ENCODE peak calls at places on chromosomes 13 and 19, in nine cellular contexts. O, N, T, W, U, P, Z, J and E are unnamed samples.

GRCh38 chr19:35155981-35156672 is 1.6 kb downstream of the FXYD5 start:
- DNase-seq in T (no peak), W (no peak), Z (no peak), U (no peak), N (no peak), J (no peak), P (no peak), O (no peak), E (no peak)

GRCh38 chr13:85286081-85286480 is 513.1 kb downstream of the SLITRK6 start:
- DNase-seq in T (no peak), Z (no peak), J (peak; percentile 63), W (peak; percentile 4), P (no peak), U (no peak), O (no peak), N (no peak), E (no peak)

GRCh38 chr19:30224689-30225606 is 147.2 kb upstream of the ZNF536 start:
- DNase-seq in W (no peak), O (no peak), Z (no peak), N (no peak), J (no peak), T (no peak), P (no peak), U (no peak), E (no peak)

GRCh38 chr19:7301525-7301924 is 7.3 kb upstream of the INSR start:
- DNase-seq in O (no peak), Z (no peak), U (peak; percentile 24), T (no peak), N (no peak), J (no peak), P (no peak), W (no peak), E (no peak)

GRCh38 chr19:33297401-33298145 is 4.8 kb downstream of the CEBPA start:
- DNase-seq in U (no peak), T (no peak), N (no peak), P (no peak), Z (no peak), O (no peak), J (no peak), W (no peak), E (no peak)

GRCh38 chr19:3057275-3057714 is 5.0 kb downstream of the TLE5 start:
- DNase-seq in W (no peak), U (peak; percentile 73), O (no peak), T (no peak), Z (peak; percentile 88), P (peak; percentile 95), J (peak; percentile 74), N (peak; percentile 96), E (no peak)

GRCh38 chr13:112058519-112058873 is 8.5 kb upstream of the SOX1 start:
- DNase-seq in O (no peak), N (no peak), J (no peak), T (no peak), Z (no peak), W (no peak), U (no peak), P (no peak), E (no peak)

GRCh38 chr19:39196320-39196719 is 444 bp upstream of the NCCRP1 start:
- DNase-seq in O (no peak), N (no peak), P (no peak), T (no peak), W (no peak), U (no peak), J (no peak), Z (no peak), E (no peak)

GRCh38 chr19:47819841-47820244 is 1.9 kb upstream of the CRX start:
- DNase-seq in U (no peak), J (no peak), Z (no peak), O (no peak), N (no peak), T (peak; percentile 17), W (no peak), P (peak; percentile 30), E (no peak)

GRCh38 chr19:10230155-10230903 is 802 bp downstream of the S1PR2 start:
- DNase-seq in J (peak; percentile 54), N (peak; percentile 68), T (no peak), U (peak; percentile 51), Z (peak; percentile 55), O (no peak), W (peak; percentile 58), P (peak; percentile 87), E (no peak)

GRCh38 chr19:53381376-53381775 is 13.6 kb upstream of the ZNF765 start:
- DNase-seq in U (no peak), O (no peak), Z (no peak), N (no peak), T (no peak), P (no peak), J (no peak), W (no peak), E (no peak)

GRCh38 chr13:61162636-61163035 is 253.0 kb downstream of the PCDH20 start:
- DNase-seq in P (no peak), Z (no peak), O (no peak), J (peak; percentile 74), U (no peak), W (no peak), N (no peak), T (no peak), E (no peak)

GRCh38 chr13:40984670-40985366 is 34.3 kb downstream of the ELF1 start:
- DNase-seq in U (no peak), Z (no peak), N (no peak), J (no peak), P (no peak), T (no peak), O (no peak), W (no peak), E (no peak)

GRCh38 chr13:29507356-29507755 is 88.1 kb downstream of the SLC7A1 start:
- DNase-seq in Z (no peak), P (no peak), T (no peak), N (peak; percentile 30), U (no peak), W (no peak), O (no peak), J (no peak), E (no peak)

GRCh38 chr13:51193387-51193786 is 28.8 kb upstream of the FAM124A start:
- DNase-seq in T (no peak), U (no peak), P (no peak), Z (no peak), W (no peak), N (no peak), O (no peak), J (no peak), E (no peak)

DNA sequence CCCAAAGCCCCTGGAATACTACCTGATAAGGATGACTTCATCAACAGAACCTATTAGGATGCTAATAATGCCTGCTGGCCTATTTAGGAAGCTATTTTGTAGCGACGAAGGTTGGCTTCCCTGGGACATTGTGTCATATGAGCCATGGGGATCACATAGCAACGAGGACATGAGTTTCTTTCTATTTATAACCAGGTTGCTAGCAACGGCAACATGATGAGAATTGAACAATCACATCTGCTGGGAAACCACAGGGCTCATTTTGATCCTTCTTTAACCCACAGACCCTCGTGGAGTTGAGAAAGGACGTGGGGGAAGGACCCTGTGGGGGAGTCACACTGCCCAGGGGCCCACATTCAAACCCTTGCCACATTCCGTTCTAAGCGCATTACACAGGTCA is 172.2 kb downstream of the COL4A1 start:
- DNase-seq in N (no peak), W (no peak), U (no peak), Z (no peak), T (no peak), O (no peak), J (peak; percentile 24), P (no peak), E (no peak)
- H3K27ac ChIP-seq in N (no peak overlapping the region), W (no peak overlapping the region), U (no peak overlapping the region), Z (peak overlapping the region; percentile 86), T (peak overlapping the region; percentile 4), O (no peak overlapping the region), J (no peak overlapping the region), P (no peak overlapping the region), E (peak overlapping the region; percentile 40)

GRCh38 chr13:33869005-33869404 is 51.1 kb downstream of the RFC3 start:
- DNase-seq in N (no peak), J (peak; percentile 67), W (no peak), Z (no peak), U (no peak), O (no peak), T (no peak), P (no peak), E (no peak)

GRCh38 chr13:33872005-33872351 is 54.0 kb downstream of the RFC3 start:
- DNase-seq in O (peak; percentile 91), Z (no peak), T (no peak), P (no peak), U (no peak), J (peak; percentile 10), W (no peak), N (no peak), E (no peak)

GRCh38 chr13:33871207-33872004 is 53.5 kb downstream of the RFC3 start:
- DNase-seq in Z (no peak), P (no peak), T (no peak), N (no peak), J (no peak), O (peak; percentile 54), U (no peak), W (no peak), E (no peak)

GRCh38 chr13:33868343-33868994 is 50.5 kb downstream of the RFC3 start:
- DNase-seq in J (no peak), N (no peak), O (no peak), Z (no peak), T (no peak), W (no peak), U (no peak), P (no peak), E (no peak)

GRCh38 chr13:33870046-33870668 is 52.2 kb downstream of the RFC3 start:
- DNase-seq in W (no peak), N (no peak), J (no peak), T (no peak), P (no peak), O (no peak), Z (no peak), U (no peak), E (no peak)
- H3K27ac ChIP-seq in W (no peak overlapping the region), N (no peak overlapping the region), J (no peak overlapping the region), T (no peak overlapping the region), P (no peak overlapping the region), O (peak overlapping the region; percentile 77), Z (no peak overlapping the region), U (no peak overlapping the region), E (no peak overlapping the region)

GRCh38 chr19:16889883-16890460 is 1.2 kb downstream of the F2RL3 start:
- DNase-seq in Z (no peak), P (no peak), O (no peak), T (no peak), U (no peak), N (no peak), J (no peak), W (no peak), E (no peak)
- H3K27ac ChIP-seq in Z (peak overlapping the region; percentile 89), P (no peak overlapping the region), O (no peak overlapping the region), T (no peak overlapping the region), U (peak overlapping the region; percentile 63), N (no peak overlapping the region), J (no peak overlapping the region), W (no peak overlapping the region), E (no peak overlapping the region)

DNA sequence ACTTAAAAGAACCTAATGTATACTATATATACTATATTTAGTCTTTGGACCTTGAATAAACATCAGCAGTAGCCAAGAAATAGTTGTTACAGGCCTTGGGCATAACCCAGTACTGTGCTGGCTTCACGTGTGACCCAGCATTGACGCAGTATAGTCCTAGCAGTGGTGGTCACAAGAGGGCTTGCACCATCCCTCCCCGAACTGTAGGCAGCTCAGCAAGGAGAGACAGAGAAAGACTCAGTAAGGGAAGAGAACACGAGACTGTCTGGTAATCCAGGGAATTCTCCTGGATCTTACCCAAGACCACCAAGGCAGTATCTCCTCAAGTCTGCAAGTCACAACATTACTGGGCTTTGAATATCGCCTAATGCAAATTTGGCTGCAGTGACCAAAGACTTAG is 39.9 kb downstream of the CAB39L start:
- DNase-seq in J (no peak), T (no peak), N (no peak), Z (no peak), W (no peak), U (no peak), P (no peak), O (no peak), E (no peak)
- H3K27ac ChIP-seq in J (no peak overlapping the region), T (no peak overlapping the region), N (no peak overlapping the region), Z (no peak overlapping the region), W (no peak overlapping the region), U (no peak overlapping the region), P (no peak overlapping the region), O (no peak overlapping the region), E (no peak overlapping the region)